ENCODE peak calls at places on chromosomes 3 and 15, in eight cellular contexts. One of them, this sample, is unnamed.

GRCh38 chr15:41512512-41513281 is 930 bp downstream of the LTK start:
- DNase-seq in OCI-LY7: no peak
- DNase-seq in endodermal cell: no peak
- DNase-seq in AG09309: no peak
- DNase-seq in mesenchymal stem cell: no peak
- DNase-seq in brain microvascular endothelial cell: no peak
- DNase-seq in CD8-positive, alpha-beta memory T cell: peak; percentile 31
- DNase-seq in CD8-positive, alpha-beta T cell: no peak
- DNase-seq in this sample: no peak

GRCh38 chr3:25120666-25121065 is 307.4 kb upstream of the RARB start:
- DNase-seq in CD8-positive, alpha-beta memory T cell: no peak
- DNase-seq in brain microvascular endothelial cell: no peak
- DNase-seq in endodermal cell: no peak
- DNase-seq in CD8-positive, alpha-beta T cell: no peak
- DNase-seq in AG09309: no peak
- DNase-seq in OCI-LY7: no peak
- DNase-seq in mesenchymal stem cell: no peak
- DNase-seq in this sample: no peak

GRCh38 chr3:82261013-82261412 is 499.6 kb upstream of the GBE1 start:
- DNase-seq in CD8-positive, alpha-beta memory T cell: no peak
- DNase-seq in mesenchymal stem cell: no peak
- DNase-seq in endodermal cell: no peak
- DNase-seq in brain microvascular endothelial cell: no peak
- DNase-seq in CD8-positive, alpha-beta T cell: no peak
- DNase-seq in OCI-LY7: no peak
- DNase-seq in AG09309: no peak
- DNase-seq in this sample: no peak

GRCh38 chr15:74133071-74133702 is 2.8 kb downstream of the ISLR2 start:
- DNase-seq in CD8-positive, alpha-beta T cell: no peak
- DNase-seq in brain microvascular endothelial cell: no peak
- DNase-seq in CD8-positive, alpha-beta memory T cell: no peak
- DNase-seq in endodermal cell: peak; percentile 77
- DNase-seq in OCI-LY7: no peak
- DNase-seq in mesenchymal stem cell: no peak
- DNase-seq in AG09309: no peak
- DNase-seq in this sample: no peak

GRCh38 chr3:117348881-117349280 is 639.3 kb downstream of the TUSC7 start:
- DNase-seq in AG09309: no peak
- DNase-seq in OCI-LY7: no peak
- DNase-seq in brain microvascular endothelial cell: no peak
- DNase-seq in mesenchymal stem cell: no peak
- DNase-seq in CD8-positive, alpha-beta T cell: no peak
- DNase-seq in endodermal cell: no peak
- DNase-seq in CD8-positive, alpha-beta memory T cell: no peak
- DNase-seq in this sample: no peak

GRCh38 chr15:100330221-100330620 is 11.6 kb downstream of the ADAMTS17 start:
- DNase-seq in CD8-positive, alpha-beta T cell: peak; percentile 26
- DNase-seq in endodermal cell: peak; percentile 70
- DNase-seq in OCI-LY7: peak; percentile 20
- DNase-seq in mesenchymal stem cell: no peak
- DNase-seq in CD8-positive, alpha-beta memory T cell: no peak
- DNase-seq in AG09309: no peak
- DNase-seq in brain microvascular endothelial cell: no peak
- DNase-seq in this sample: no peak

GRCh38 chr15:89495638-89496145 is 691 bp downstream of the RHCG start:
- DNase-seq in mesenchymal stem cell: no peak
- DNase-seq in AG09309: no peak
- DNase-seq in endodermal cell: no peak
- DNase-seq in OCI-LY7: no peak
- DNase-seq in brain microvascular endothelial cell: no peak
- DNase-seq in CD8-positive, alpha-beta memory T cell: no peak
- DNase-seq in CD8-positive, alpha-beta T cell: no peak
- DNase-seq in this sample: no peak

GRCh38 chr3:31953091-31953490 is 28.0 kb downstream of the OSBPL10 start:
- DNase-seq in AG09309: no peak
- DNase-seq in brain microvascular endothelial cell: no peak
- DNase-seq in CD8-positive, alpha-beta T cell: no peak
- DNase-seq in mesenchymal stem cell: no peak
- DNase-seq in OCI-LY7: peak; percentile 95
- DNase-seq in CD8-positive, alpha-beta memory T cell: no peak
- DNase-seq in endodermal cell: no peak
- DNase-seq in this sample: no peak

GRCh38 chr3:170055209-170055608 is 17.4 kb downstream of the GPR160 start:
- DNase-seq in mesenchymal stem cell: peak; percentile 17
- DNase-seq in endodermal cell: no peak
- DNase-seq in brain microvascular endothelial cell: peak; percentile 23
- DNase-seq in CD8-positive, alpha-beta T cell: no peak
- DNase-seq in AG09309: no peak
- DNase-seq in CD8-positive, alpha-beta memory T cell: no peak
- DNase-seq in OCI-LY7: peak; percentile 47
- DNase-seq in this sample: peak; percentile 88

GRCh38 chr15:39393575-39394335 is 187.1 kb upstream of the THBS1 start:
- DNase-seq in mesenchymal stem cell: no peak
- DNase-seq in CD8-positive, alpha-beta memory T cell: no peak
- DNase-seq in CD8-positive, alpha-beta T cell: no peak
- DNase-seq in brain microvascular endothelial cell: no peak
- DNase-seq in OCI-LY7: no peak
- DNase-seq in endodermal cell: no peak
- DNase-seq in AG09309: no peak
- DNase-seq in this sample: no peak

GRCh38 chr3:64586977-64587376 is 100.8 kb downstream of the ADAMTS9 start:
- DNase-seq in AG09309: no peak
- DNase-seq in brain microvascular endothelial cell: no peak
- DNase-seq in CD8-positive, alpha-beta memory T cell: no peak
- DNase-seq in CD8-positive, alpha-beta T cell: no peak
- DNase-seq in endodermal cell: no peak
- DNase-seq in mesenchymal stem cell: no peak
- DNase-seq in OCI-LY7: no peak
- DNase-seq in this sample: no peak

GRCh38 chr15:58309993-58310928 is 121.5 kb upstream of the LIPC start:
- DNase-seq in brain microvascular endothelial cell: no peak
- DNase-seq in CD8-positive, alpha-beta memory T cell: no peak
- DNase-seq in OCI-LY7: no peak
- DNase-seq in mesenchymal stem cell: no peak
- DNase-seq in AG09309: no peak
- DNase-seq in endodermal cell: no peak
- DNase-seq in CD8-positive, alpha-beta T cell: no peak
- DNase-seq in this sample: no peak

GRCh38 chr15:87461621-87462020 is 794.9 kb downstream of the NTRK3 start:
- DNase-seq in endodermal cell: no peak
- DNase-seq in mesenchymal stem cell: peak; percentile 13
- DNase-seq in OCI-LY7: no peak
- DNase-seq in brain microvascular endothelial cell: no peak
- DNase-seq in AG09309: peak; percentile 17
- DNase-seq in CD8-positive, alpha-beta T cell: no peak
- DNase-seq in CD8-positive, alpha-beta memory T cell: no peak
- DNase-seq in this sample: no peak

GRCh38 chr3:139122612-139123011 is 77.9 kb upstream of the PRR23C start:
- DNase-seq in mesenchymal stem cell: no peak
- DNase-seq in CD8-positive, alpha-beta memory T cell: no peak
- DNase-seq in endodermal cell: no peak
- DNase-seq in AG09309: no peak
- DNase-seq in OCI-LY7: no peak
- DNase-seq in CD8-positive, alpha-beta T cell: no peak
- DNase-seq in brain microvascular endothelial cell: no peak
- DNase-seq in this sample: no peak

GRCh38 chr15:90547545-90547944 is 17.8 kb downstream of the CRTC3 start:
- DNase-seq in mesenchymal stem cell: no peak
- DNase-seq in endodermal cell: no peak
- DNase-seq in CD8-positive, alpha-beta T cell: no peak
- DNase-seq in brain microvascular endothelial cell: no peak
- DNase-seq in AG09309: no peak
- DNase-seq in CD8-positive, alpha-beta memory T cell: no peak
- DNase-seq in OCI-LY7: no peak
- DNase-seq in this sample: no peak

GRCh38 chr3:120597445-120598049 is 1.4 kb downstream of the NDUFB4 start:
- DNase-seq in CD8-positive, alpha-beta memory T cell: no peak
- DNase-seq in AG09309: no peak
- DNase-seq in CD8-positive, alpha-beta T cell: no peak
- DNase-seq in OCI-LY7: no peak
- DNase-seq in endodermal cell: no peak
- DNase-seq in brain microvascular endothelial cell: no peak
- DNase-seq in mesenchymal stem cell: peak; percentile 12
- DNase-seq in this sample: no peak

GRCh38 chr15:90729266-90729665 is 12.1 kb downstream of the BLM start:
- DNase-seq in endodermal cell: no peak
- DNase-seq in mesenchymal stem cell: no peak
- DNase-seq in CD8-positive, alpha-beta T cell: no peak
- DNase-seq in brain microvascular endothelial cell: no peak
- DNase-seq in OCI-LY7: no peak
- DNase-seq in AG09309: no peak
- DNase-seq in CD8-positive, alpha-beta memory T cell: no peak
- DNase-seq in this sample: no peak

GRCh38 chr15:40438712-40439111 is 2.0 kb upstream of the BAHD1 start:
- DNase-seq in CD8-positive, alpha-beta T cell: no peak
- DNase-seq in CD8-positive, alpha-beta memory T cell: no peak
- DNase-seq in endodermal cell: peak; percentile 68
- DNase-seq in AG09309: no peak
- DNase-seq in brain microvascular endothelial cell: no peak
- DNase-seq in OCI-LY7: no peak
- DNase-seq in mesenchymal stem cell: no peak
- DNase-seq in this sample: no peak
- H3K4me3 ChIP-seq in CD8-positive, alpha-beta T cell: no peak overlapping the region
- H3K4me3 ChIP-seq in CD8-positive, alpha-beta memory T cell: no peak overlapping the region
- H3K4me3 ChIP-seq in endodermal cell: no peak overlapping the region
- H3K4me3 ChIP-seq in AG09309: no peak overlapping the region
- H3K4me3 ChIP-seq in brain microvascular endothelial cell: no peak overlapping the region
- H3K4me3 ChIP-seq in OCI-LY7: no peak overlapping the region
- H3K4me3 ChIP-seq in mesenchymal stem cell: no peak overlapping the region
- H3K4me3 ChIP-seq in this sample: no peak overlapping the region

GRCh38 chr3:192408007-192408655 is 319.2 kb downstream of the FGF12 start:
- DNase-seq in CD8-positive, alpha-beta memory T cell: no peak
- DNase-seq in brain microvascular endothelial cell: no peak
- DNase-seq in CD8-positive, alpha-beta T cell: no peak
- DNase-seq in endodermal cell: peak; percentile 84
- DNase-seq in OCI-LY7: no peak
- DNase-seq in mesenchymal stem cell: peak; percentile 7
- DNase-seq in AG09309: no peak
- DNase-seq in this sample: no peak
- H3K4me3 ChIP-seq in CD8-positive, alpha-beta memory T cell: no peak overlapping the region
- H3K4me3 ChIP-seq in brain microvascular endothelial cell: peak overlapping the region; percentile 64
- H3K4me3 ChIP-seq in CD8-positive, alpha-beta T cell: no peak overlapping the region
- H3K4me3 ChIP-seq in endodermal cell: peak overlapping the region; percentile 91
- H3K4me3 ChIP-seq in OCI-LY7: no peak overlapping the region
- H3K4me3 ChIP-seq in mesenchymal stem cell: peak overlapping the region; percentile 78
- H3K4me3 ChIP-seq in AG09309: no peak overlapping the region
- H3K4me3 ChIP-seq in this sample: peak overlapping the region; percentile 58

DNA sequence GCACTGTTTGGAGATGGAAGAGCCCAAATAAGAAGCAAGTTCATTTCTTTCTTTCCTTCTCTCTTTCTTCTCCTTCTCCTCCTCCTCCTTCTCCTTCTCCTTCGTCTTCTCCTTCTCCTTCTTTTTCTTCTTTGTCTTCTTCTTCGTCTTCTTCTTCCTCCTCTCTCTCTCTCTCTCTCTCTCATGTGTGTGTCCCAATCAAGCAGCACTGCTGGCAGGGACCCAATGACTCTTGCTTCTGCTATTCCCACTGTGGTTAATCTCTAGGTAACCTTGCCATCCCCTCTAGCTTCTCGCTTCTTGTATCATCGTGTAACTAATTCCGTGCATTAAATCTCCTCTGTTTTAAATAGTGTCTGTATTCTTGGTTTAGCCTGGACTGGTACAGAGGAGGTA is 26.1 kb upstream of the ZNF280D start:
- DNase-seq in mesenchymal stem cell: peak; percentile 89
- DNase-seq in CD8-positive, alpha-beta T cell: no peak
- DNase-seq in OCI-LY7: no peak
- DNase-seq in AG09309: peak; percentile 92
- DNase-seq in endodermal cell: no peak
- DNase-seq in CD8-positive, alpha-beta memory T cell: no peak
- DNase-seq in brain microvascular endothelial cell: peak; percentile 98
- DNase-seq in this sample: no peak
- H3K4me3 ChIP-seq in mesenchymal stem cell: no peak overlapping the region
- H3K4me3 ChIP-seq in CD8-positive, alpha-beta T cell: no peak overlapping the region
- H3K4me3 ChIP-seq in OCI-LY7: no peak overlapping the region
- H3K4me3 ChIP-seq in AG09309: no peak overlapping the region
- H3K4me3 ChIP-seq in endodermal cell: no peak overlapping the region
- H3K4me3 ChIP-seq in CD8-positive, alpha-beta memory T cell: no peak overlapping the region
- H3K4me3 ChIP-seq in brain microvascular endothelial cell: no peak overlapping the region
- H3K4me3 ChIP-seq in this sample: no peak overlapping the region

DNA sequence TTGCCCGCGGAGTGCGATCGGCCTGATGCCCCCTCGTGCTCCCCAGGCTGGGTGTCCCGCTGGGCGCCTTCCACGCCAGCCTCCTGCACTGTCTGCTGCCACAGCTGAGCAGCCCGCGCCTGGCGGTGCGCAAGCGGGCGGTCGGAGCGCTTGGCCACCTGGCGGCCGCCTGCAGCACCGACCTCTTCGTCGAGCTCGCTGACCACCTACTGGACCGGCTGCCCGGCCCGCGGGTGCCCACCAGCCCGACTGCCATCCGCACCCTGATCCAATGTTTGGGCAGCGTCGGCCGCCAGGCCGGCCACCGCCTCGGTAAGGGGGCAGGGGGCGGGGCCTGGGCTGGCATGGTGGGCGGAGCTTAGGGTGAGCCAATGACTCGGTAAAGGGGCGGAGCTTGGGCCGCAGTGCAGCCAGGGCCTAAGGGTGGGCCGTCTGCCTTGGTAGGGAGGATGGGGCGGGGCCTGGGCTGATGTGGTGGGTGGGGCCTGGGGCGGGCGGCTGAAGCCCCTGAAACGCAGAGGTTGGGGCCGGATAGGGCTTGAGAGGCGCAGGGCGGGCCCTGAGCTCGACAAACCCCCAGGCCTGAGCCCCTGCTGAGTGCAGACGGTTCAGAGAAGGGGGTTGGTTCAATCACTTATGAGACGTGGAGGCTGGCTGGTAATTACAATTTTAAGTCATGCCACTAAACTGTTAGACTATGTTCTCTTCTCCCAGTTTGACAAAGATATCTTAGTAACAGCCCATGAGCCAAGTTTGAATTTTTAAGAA is 13.7 kb downstream of the CAND2 start:
- DNase-seq in AG09309: peak; percentile 29
- DNase-seq in brain microvascular endothelial cell: peak; percentile 84
- DNase-seq in endodermal cell: peak; percentile 99
- DNase-seq in CD8-positive, alpha-beta memory T cell: peak; percentile 97
- DNase-seq in CD8-positive, alpha-beta T cell: peak; percentile 96
- DNase-seq in OCI-LY7: peak; percentile 93
- DNase-seq in mesenchymal stem cell: peak; percentile 91
- DNase-seq in this sample: peak; percentile 48
- H3K4me3 ChIP-seq in AG09309: peak overlapping the region; percentile 54
- H3K4me3 ChIP-seq in brain microvascular endothelial cell: peak overlapping the region; percentile 58
- H3K4me3 ChIP-seq in endodermal cell: peak overlapping the region; percentile 74
- H3K4me3 ChIP-seq in CD8-positive, alpha-beta memory T cell: peak overlapping the region; percentile 62
- H3K4me3 ChIP-seq in CD8-positive, alpha-beta T cell: peak overlapping the region; percentile 73
- H3K4me3 ChIP-seq in OCI-LY7: peak overlapping the region; percentile 61
- H3K4me3 ChIP-seq in mesenchymal stem cell: peak overlapping the region; percentile 68
- H3K4me3 ChIP-seq in this sample: peak overlapping the region; percentile 50

DNA sequence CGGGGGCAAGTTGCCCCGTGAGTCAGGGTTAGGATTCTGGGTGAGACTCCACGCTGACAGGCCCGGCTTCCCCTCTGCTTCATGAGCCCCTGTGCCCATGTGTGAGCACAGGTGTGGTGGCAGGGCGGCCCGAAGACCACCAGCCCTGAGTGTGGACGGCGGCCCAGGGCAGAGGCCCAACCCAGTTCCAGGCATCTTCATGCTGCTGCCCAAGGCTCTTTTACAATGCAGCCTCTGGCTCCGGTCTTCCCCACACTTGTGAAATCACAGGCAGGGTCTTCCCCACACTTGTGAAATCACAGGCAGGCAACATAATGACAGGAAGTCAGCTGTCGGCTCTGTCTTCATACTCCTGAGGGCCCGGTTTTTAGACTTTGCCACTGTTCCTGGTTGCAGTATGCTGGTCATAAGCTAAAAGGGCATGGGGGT is 78.8 kb downstream of the AAGAB start:
- DNase-seq in OCI-LY7: no peak
- DNase-seq in AG09309: peak; percentile 61
- DNase-seq in mesenchymal stem cell: peak; percentile 93
- DNase-seq in CD8-positive, alpha-beta memory T cell: no peak
- DNase-seq in CD8-positive, alpha-beta T cell: no peak
- DNase-seq in brain microvascular endothelial cell: no peak
- DNase-seq in endodermal cell: peak; percentile 71
- DNase-seq in this sample: peak; percentile 38
- H3K4me3 ChIP-seq in OCI-LY7: no peak overlapping the region
- H3K4me3 ChIP-seq in AG09309: no peak overlapping the region
- H3K4me3 ChIP-seq in mesenchymal stem cell: no peak overlapping the region
- H3K4me3 ChIP-seq in CD8-positive, alpha-beta memory T cell: no peak overlapping the region
- H3K4me3 ChIP-seq in CD8-positive, alpha-beta T cell: no peak overlapping the region
- H3K4me3 ChIP-seq in brain microvascular endothelial cell: no peak overlapping the region
- H3K4me3 ChIP-seq in endodermal cell: no peak overlapping the region
- H3K4me3 ChIP-seq in this sample: no peak overlapping the region